ENCODE peak calls at places on chromosomes 4 and X, in eight cellular contexts. I, J, B, D, S, N, G and R are unnamed samples.

GRCh38 chrX:46255066-46255465 is 290.2 kb downstream of the ZNF674 start:
- DNase-seq in B (no peak), N (no peak), J (no peak), D (no peak), G (no peak), S (no peak), I (no peak), R (no peak)

GRCh38 chrX:40755291-40756249 is 20.2 kb upstream of the MED14 start:
- DNase-seq in D (no peak), B (no peak), G (no peak), S (no peak), I (no peak), N (no peak), J (no peak), R (no peak)

GRCh38 chrX:150405576-150405975 is 42.5 kb downstream of the MAMLD1 start:
- DNase-seq in S (no peak), B (no peak), I (no peak), N (no peak), D (no peak), G (no peak), J (no peak), R (no peak)

GRCh38 chrX:10579753-10580060 is 40.7 kb downstream of the MID1 start:
- DNase-seq in S (no peak), B (no peak), I (no peak), G (no peak), D (no peak), J (no peak), N (no peak), R (no peak)

GRCh38 chrX:94751611-94752010 is 1077.6 kb downstream of the FAM133A start:
- DNase-seq in I (no peak), S (no peak), D (no peak), B (no peak), N (no peak), J (no peak), G (no peak), R (no peak)

GRCh38 chrX:21493226-21493850 is 119.1 kb downstream of the CNKSR2 start:
- DNase-seq in I (no peak), N (peak; percentile 11), D (no peak), B (no peak), S (no peak), J (no peak), G (no peak), R (no peak)

GRCh38 chrX:11533211-11533651 is 132.5 kb downstream of the ARHGAP6 start:
- DNase-seq in N (peak; percentile 64), I (no peak), G (no peak), J (peak; percentile 44), S (no peak), D (no peak), B (no peak), R (peak; percentile 97)

GRCh38 chr4:70746179-70746839 is 24.5 kb downstream of the RUFY3 start:
- DNase-seq in N (no peak), D (no peak), I (no peak), S (no peak), G (no peak), J (no peak), B (no peak), R (no peak)

GRCh38 chrX:136446208-136446607 is 41.5 kb upstream of the BRS3 start:
- DNase-seq in G (no peak), S (no peak), N (no peak), D (no peak), B (no peak), I (no peak), J (no peak), R (no peak)

GRCh38 chrX:386239-386767 is 404 bp downstream of the PPP2R3B start:
- DNase-seq in D (no peak), B (no peak), S (peak; percentile 51), N (no peak), J (no peak), G (peak; percentile 54), I (peak; percentile 86), R (no peak)

GRCh38 chrX:39580043-39580442 is 517.7 kb downstream of the BCOR start:
- DNase-seq in I (no peak), D (no peak), G (no peak), B (no peak), J (no peak), N (no peak), S (no peak), R (no peak)

GRCh38 chrX:54807524-54808108 is at the start of gene MAGED2:
- DNase-seq in S (peak; percentile 33), N (no peak), D (no peak), I (no peak), J (peak; percentile 36), G (peak; percentile 50), B (peak; percentile 42), R (no peak)

GRCh38 chr4:123892997-123893745 is 496.6 kb downstream of the SPRY1 start:
- DNase-seq in J (no peak), D (no peak), B (no peak), I (no peak), S (no peak), G (no peak), N (no peak), R (no peak)

GRCh38 chr4:186368291-186368690 is 102.3 kb downstream of the F11 start:
- DNase-seq in J (no peak), B (no peak), D (no peak), G (no peak), S (no peak), N (peak; percentile 91), I (no peak), R (no peak)

GRCh38 chr4:48247142-48247877 is 22.3 kb downstream of the TEC start:
- DNase-seq in G (no peak), B (no peak), J (no peak), I (no peak), S (no peak), D (no peak), N (no peak), R (no peak)

GRCh38 chr4:8516996-8517550 is 63.1 kb upstream of the GPR78 start:
- DNase-seq in I (no peak), B (no peak), J (no peak), D (no peak), G (no peak), N (no peak), S (no peak), R (no peak)

GRCh38 chrX:19758536-19758935 is 128.9 kb downstream of the SH3KBP1 start:
- DNase-seq in S (no peak), I (no peak), D (no peak), J (peak; percentile 35), G (no peak), B (no peak), N (no peak), R (no peak)

GRCh38 chr4:98262431-98262830 is 1.2 kb downstream of the RAP1GDS1 start:
- DNase-seq in G (no peak), J (no peak), S (no peak), B (no peak), N (peak; percentile 11), I (no peak), D (no peak), R (no peak)

GRCh38 chrX:369563-370101 is 17.1 kb downstream of the PPP2R3B start:
- DNase-seq in J (no peak), B (no peak), D (no peak), N (no peak), I (peak; percentile 72), G (no peak), S (no peak), R (no peak)

GRCh38 chrX:132488092-132488749 is 617 bp downstream of the MBNL3 start:
- DNase-seq in G (no peak), B (peak; percentile 8), N (peak; percentile 33), D (no peak), J (no peak), I (no peak), S (peak; percentile 36), R (no peak)

GRCh38 chr4:110211007-110211769 is 12.8 kb upstream of the ELOVL6 start:
- DNase-seq in B (no peak), I (no peak), D (no peak), S (peak; percentile 49), N (peak; percentile 32), J (no peak), G (no peak), R (no peak)

GRCh38 chrX:12704706-12705105 is 86.5 kb upstream of the PRPS2 start:
- DNase-seq in J (no peak), D (no peak), I (no peak), N (no peak), B (no peak), G (no peak), S (no peak), R (no peak)

GRCh38 chr4:183200453-183200852 is 101.4 kb downstream of the WWC2 start:
- DNase-seq in S (no peak), J (no peak), B (no peak), I (peak; percentile 85), N (peak; percentile 84), D (no peak), G (peak; percentile 32), R (no peak)

GRCh38 chr4:188439641-188440311 is 300.5 kb downstream of the TRIML1 start:
- DNase-seq in I (no peak), D (no peak), J (no peak), G (no peak), B (no peak), S (no peak), N (peak; percentile 86), R (no peak)

GRCh38 chrX:153871451-153871850 is 14.5 kb downstream of the L1CAM start:
- DNase-seq in J (no peak), G (no peak), I (no peak), D (no peak), B (no peak), N (no peak), S (no peak), R (no peak)